ENCODE peak calls at places on chromosome 6, in nine cellular contexts. B, U, C, S, O, K, P, Y and X are unnamed samples.

GRCh38 chr6:154411076-154411475 is 54.5 kb upstream of the IPCEF1 start:
- DNase-seq in B (no peak), U (no peak), C (no peak), S (no peak), O (no peak), K (no peak), P (no peak), Y (no peak), X (no peak)

GRCh38 chr6:11628562-11628961 is 91.0 kb downstream of the TMEM170B start:
- DNase-seq in B (no peak), U (no peak), C (peak), S (no peak), O (no peak), K (no peak), P (no peak), Y (no peak), X (no peak)

GRCh38 chr6:75437451-75438185 is 56.0 kb downstream of the FILIP1 start:
- DNase-seq in B (no peak), U (peak), C (no peak), S (no peak), O (peak), K (no peak), P (no peak), Y (no peak), X (no peak)

GRCh38 chr6:116191881-116192280 is 62.0 kb downstream of the TSPYL4 start:
- DNase-seq in B (no peak), U (no peak), C (no peak), S (no peak), O (no peak), K (no peak), P (no peak), Y (no peak), X (no peak)

GRCh38 chr6:30150151-30150550 is 10.9 kb downstream of the TRIM10 start:
- DNase-seq in B (no peak), U (no peak), C (no peak), S (no peak), O (no peak), K (no peak), P (no peak), Y (no peak), X (no peak)

GRCh38 chr6:30907758-30908591 is at the start of gene GTF2H4:
- DNase-seq in B (peak), U (peak), C (peak), S (peak), O (peak), K (peak), P (peak), Y (peak), X (peak)

GRCh38 chr6:79385893-79386292 is 151.3 kb downstream of the LCA5 start:
- DNase-seq in B (no peak), U (no peak), C (no peak), S (no peak), O (no peak), K (no peak), P (no peak), Y (no peak), X (no peak)

GRCh38 chr6:152091851-152092341 is 284.4 kb downstream of the ESR1 start:
- DNase-seq in B (no peak), U (peak), C (no peak), S (no peak), O (peak), K (no peak), P (no peak), Y (no peak), X (no peak)

GRCh38 chr6:85278456-85279035 is 171.3 kb upstream of the NT5E start:
- DNase-seq in B (no peak), U (no peak), C (no peak), S (no peak), O (no peak), K (no peak), P (no peak), Y (no peak), X (no peak)

GRCh38 chr6:90072961-90073464 is 178.7 kb downstream of the GJA10 start:
- DNase-seq in B (no peak), U (no peak), C (no peak), S (no peak), O (no peak), K (no peak), P (no peak), Y (no peak), X (no peak)

GRCh38 chr6:77159730-77160129 is 303.6 kb downstream of the HTR1B start:
- DNase-seq in B (no peak), U (no peak), C (no peak), S (no peak), O (no peak), K (no peak), P (no peak), Y (no peak), X (no peak)

GRCh38 chr6:158669145-158670035 is 19.5 kb downstream of the SYTL3 start:
- DNase-seq in B (no peak), U (peak), C (no peak), S (no peak), O (peak), K (no peak), P (no peak), Y (no peak), X (no peak)

GRCh38 chr6:18259675-18260447 is 4.5 kb downstream of the DEK start:
- DNase-seq in B (no peak), U (no peak), C (no peak), S (no peak), O (peak), K (no peak), P (no peak), Y (no peak), X (no peak)

GRCh38 chr6:45946352-45946751 is 69.3 kb downstream of the CLIC5 start:
- DNase-seq in B (peak), U (no peak), C (no peak), S (peak), O (peak), K (peak), P (no peak), Y (no peak), X (no peak)

GRCh38 chr6:6315660-6316059 is 4.8 kb downstream of the F13A1 start:
- DNase-seq in B (peak), U (peak), C (peak), S (peak), O (peak), K (peak), P (no peak), Y (peak), X (peak)

GRCh38 chr6:131007286-131007685 is 55.8 kb downstream of the EPB41L2 start:
- DNase-seq in B (no peak), U (no peak), C (no peak), S (no peak), O (no peak), K (no peak), P (no peak), Y (no peak), X (no peak)

GRCh38 chr6:117540670-117541069 is 58.2 kb downstream of the DCBLD1 start:
- DNase-seq in B (no peak), U (peak), C (no peak), S (no peak), O (peak), K (no peak), P (no peak), Y (no peak), X (no peak)

GRCh38 chr6:56949925-56950495 is 4.9 kb upstream of the BEND6 start:
- DNase-seq in B (no peak), U (no peak), C (no peak), S (no peak), O (no peak), K (no peak), P (no peak), Y (no peak), X (no peak)

GRCh38 chr6:149963212-149963461 is 606 bp upstream of the ULBP1 start:
- DNase-seq in B (peak), U (peak), C (no peak), S (no peak), O (peak), K (peak), P (peak), Y (peak), X (no peak)

GRCh38 chr6:32983964-32984638 is 15.7 kb downstream of the BRD2 start:
- DNase-seq in B (no peak), U (no peak), C (no peak), S (no peak), O (no peak), K (no peak), P (no peak), Y (no peak), X (no peak)

GRCh38 chr6:105748737-105749161 is 337.4 kb upstream of the PRDM1 start:
- DNase-seq in B (no peak), U (no peak), C (peak), S (no peak), O (peak), K (no peak), P (no peak), Y (no peak), X (peak)

GRCh38 chr6:24883618-24884017 is 52.1 kb downstream of the RIPOR2 start:
- DNase-seq in B (no peak), U (no peak), C (no peak), S (no peak), O (no peak), K (no peak), P (no peak), Y (no peak), X (no peak)

GRCh38 chr6:25296980-25297379 is 17.8 kb downstream of the CARMIL1 start:
- DNase-seq in B (no peak), U (no peak), C (no peak), S (no peak), O (no peak), K (no peak), P (no peak), Y (no peak), X (no peak)

GRCh38 chr6:82955841-82956240 is 109.8 kb downstream of the UBE3D start:
- DNase-seq in B (no peak), U (no peak), C (no peak), S (no peak), O (peak), K (no peak), P (no peak), Y (no peak), X (no peak)

GRCh38 chr6:32679501-32679900 is 13.0 kb upstream of the HLA-DQB1 start:
- DNase-seq in B (no peak), U (no peak), C (no peak), S (no peak), O (no peak), K (no peak), P (no peak), Y (no peak), X (peak)

GRCh38 chr6:135586844-135587243 is 89.3 kb upstream of the AHI1 start:
- DNase-seq in B (no peak), U (no peak), C (no peak), S (no peak), O (peak), K (no peak), P (no peak), Y (no peak), X (no peak)

GRCh38 chr6:15232836-15233510 is 12.9 kb upstream of the JARID2 start:
- DNase-seq in B (no peak), U (no peak), C (no peak), S (no peak), O (no peak), K (no peak), P (no peak), Y (no peak), X (no peak)

GRCh38 chr6:144896296-144896695 is 611.2 kb downstream of the UTRN start:
- DNase-seq in B (no peak), U (no peak), C (no peak), S (peak), O (no peak), K (no peak), P (no peak), Y (no peak), X (no peak)